ENCODE peak calls at places on chromosome 3, in ten cellular contexts. E, S, N, Q, K, P, O, R, F and L are unnamed samples.
A peak's percentile ranks its signal among the peaks of the same experiment; 100 is the strongest.

GRCh38 chr3:11539677-11540076 is 104.0 kb downstream of the VGLL4 start:
- DNase-seq in E (no peak), S (no peak), N (no peak), Q (no peak), K (peak; percentile 82), P (no peak), O (no peak), R (peak; percentile 52), F (no peak), L (no peak)

GRCh38 chr3:81985996-81986723 is 224.7 kb upstream of the GBE1 start:
- DNase-seq in E (no peak), S (no peak), N (no peak), Q (no peak), K (no peak), P (no peak), O (no peak), R (no peak), F (peak; percentile 19), L (no peak)

GRCh38 chr3:75015280-75015679 is 400.8 kb upstream of the CNTN3 start:
- DNase-seq in E (no peak), S (no peak), N (no peak), Q (no peak), K (peak; percentile 48), P (no peak), O (no peak), R (no peak), F (no peak), L (no peak)

GRCh38 chr3:170429050-170429449 is 10.4 kb downstream of the CLDN11 start:
- DNase-seq in E (peak; percentile 91), S (peak; percentile 39), N (no peak), Q (no peak), K (no peak), P (peak; percentile 89), O (no peak), R (no peak), F (no peak), L (peak; percentile 89)

GRCh38 chr3:14440531-14441239 is 38.3 kb downstream of the SLC6A6 start:
- DNase-seq in E (peak; percentile 53), S (peak; percentile 61), N (no peak), Q (no peak), K (no peak), P (no peak), O (no peak), R (no peak), F (no peak), L (peak; percentile 36)

GRCh38 chr3:107542665-107543064 is 19.9 kb downstream of the BBX start:
- DNase-seq in E (no peak), S (no peak), N (no peak), Q (no peak), K (no peak), P (no peak), O (no peak), R (no peak), F (no peak), L (no peak)

GRCh38 chr3:157738441-157738840 is 235.2 kb upstream of the VEPH1 start:
- DNase-seq in E (no peak), S (no peak), N (no peak), Q (no peak), K (no peak), P (no peak), O (no peak), R (no peak), F (no peak), L (no peak)

GRCh38 chr3:41199866-41200668 is 762 bp downstream of the CTNNB1 start:
- DNase-seq in E (peak; percentile 22), S (peak; percentile 38), N (no peak), Q (no peak), K (peak; percentile 24), P (no peak), O (peak; percentile 52), R (no peak), F (peak; percentile 63), L (peak; percentile 50)

GRCh38 chr3:162978136-162978535 is 1481.5 kb downstream of the OTOL1 start:
- DNase-seq in E (no peak), S (peak; percentile 79), N (no peak), Q (no peak), K (no peak), P (no peak), O (no peak), R (no peak), F (no peak), L (peak; percentile 54)

GRCh38 chr3:97647441-97647840 is 117.1 kb upstream of the ARL6 start:
- DNase-seq in E (no peak), S (no peak), N (no peak), Q (no peak), K (no peak), P (no peak), O (no peak), R (no peak), F (no peak), L (no peak)

GRCh38 chr3:124845406-124845805 is 41.8 kb downstream of the ITGB5 start:
- DNase-seq in E (peak; percentile 94), S (peak; percentile 89), N (peak; percentile 49), Q (peak; percentile 67), K (no peak), P (peak; percentile 89), O (no peak), R (no peak), F (no peak), L (peak; percentile 93)

GRCh38 chr3:62833538-62833937 is 41.7 kb downstream of the CADPS start:
- DNase-seq in E (peak; percentile 19), S (no peak), N (no peak), Q (no peak), K (no peak), P (no peak), O (no peak), R (no peak), F (peak; percentile 1), L (peak; percentile 1)

GRCh38 chr3:46191730-46192129 is 16.4 kb downstream of the CCR1 start:
- DNase-seq in E (no peak), S (no peak), N (no peak), Q (no peak), K (no peak), P (no peak), O (no peak), R (no peak), F (no peak), L (no peak)

GRCh38 chr3:172221550-172221949 is 182.2 kb downstream of the FNDC3B start:
- DNase-seq in E (peak; percentile 93), S (peak; percentile 67), N (no peak), Q (no peak), K (no peak), P (no peak), O (no peak), R (no peak), F (no peak), L (peak; percentile 69)

GRCh38 chr3:147377412-147378185 is 28.7 kb downstream of the ZIC4 start:
- DNase-seq in E (no peak), S (no peak), N (no peak), Q (no peak), K (no peak), P (no peak), O (no peak), R (no peak), F (no peak), L (peak; percentile 51)

GRCh38 chr3:65398953-65399352 is 639.8 kb downstream of the MAGI1 start:
- DNase-seq in E (peak; percentile 66), S (no peak), N (no peak), Q (no peak), K (no peak), P (no peak), O (no peak), R (no peak), F (no peak), L (peak; percentile 19)

DNA sequence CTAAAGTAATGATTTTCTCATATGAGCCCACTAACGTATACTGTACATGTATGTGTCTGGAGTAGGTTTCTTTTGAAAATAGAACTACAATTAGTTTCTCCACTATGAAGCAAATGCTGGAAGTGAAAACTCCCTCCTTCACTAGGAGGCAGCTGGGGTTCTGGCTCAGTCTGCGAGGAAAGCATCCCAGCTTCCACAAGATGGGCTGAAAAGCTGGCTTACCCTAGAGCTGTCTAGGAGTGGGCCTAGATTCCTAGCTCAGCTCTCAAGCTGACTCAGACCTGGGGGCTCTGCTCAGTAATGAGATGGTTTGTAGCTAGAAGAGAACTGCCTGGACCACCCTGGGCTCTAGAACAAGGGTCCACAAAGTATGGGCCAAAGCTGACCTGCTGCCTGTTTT is 268.2 kb downstream of the THRB start:
- DNase-seq in E (no peak), S (no peak), N (no peak), Q (no peak), K (no peak), P (no peak), O (no peak), R (no peak), F (no peak), L (no peak)
- H3K4me3 ChIP-seq in E (no peak overlapping the region), S (no peak overlapping the region), N (no peak overlapping the region), Q (no peak overlapping the region), K (no peak overlapping the region), P (no peak overlapping the region), O (no peak overlapping the region), R (no peak overlapping the region), F (no peak overlapping the region), L (no peak overlapping the region)

GRCh38 chr3:53219897-53220483 is 35.8 kb downstream of the TKT start:
- DNase-seq in E (peak; percentile 60), S (peak; percentile 85), N (peak; percentile 89), Q (peak; percentile 63), K (peak; percentile 90), P (peak; percentile 76), O (peak; percentile 73), R (peak; percentile 89), F (peak; percentile 85), L (peak; percentile 86)
- TF ChIP-seq CTCF in E (peak; percentile 97), S (peak; percentile 98), N (peak; percentile 76), Q (peak; percentile 71), K (peak; percentile 97), P (peak; percentile 99), O (peak; percentile 92), R (peak; percentile 90), F (peak; percentile 90), L (peak; percentile 96)

GRCh38 chr3:151924753-151925152 is 51.3 kb downstream of the SUCNR1 start:
- DNase-seq in E (no peak), S (no peak), N (no peak), Q (no peak), K (no peak), P (no peak), O (no peak), R (no peak), F (no peak), L (no peak)
- H3K4me3 ChIP-seq in E (no peak overlapping the region), S (no peak overlapping the region), N (no peak overlapping the region), Q (no peak overlapping the region), K (no peak overlapping the region), P (no peak overlapping the region), O (no peak overlapping the region), R (no peak overlapping the region), F (no peak overlapping the region), L (no peak overlapping the region)

DNA sequence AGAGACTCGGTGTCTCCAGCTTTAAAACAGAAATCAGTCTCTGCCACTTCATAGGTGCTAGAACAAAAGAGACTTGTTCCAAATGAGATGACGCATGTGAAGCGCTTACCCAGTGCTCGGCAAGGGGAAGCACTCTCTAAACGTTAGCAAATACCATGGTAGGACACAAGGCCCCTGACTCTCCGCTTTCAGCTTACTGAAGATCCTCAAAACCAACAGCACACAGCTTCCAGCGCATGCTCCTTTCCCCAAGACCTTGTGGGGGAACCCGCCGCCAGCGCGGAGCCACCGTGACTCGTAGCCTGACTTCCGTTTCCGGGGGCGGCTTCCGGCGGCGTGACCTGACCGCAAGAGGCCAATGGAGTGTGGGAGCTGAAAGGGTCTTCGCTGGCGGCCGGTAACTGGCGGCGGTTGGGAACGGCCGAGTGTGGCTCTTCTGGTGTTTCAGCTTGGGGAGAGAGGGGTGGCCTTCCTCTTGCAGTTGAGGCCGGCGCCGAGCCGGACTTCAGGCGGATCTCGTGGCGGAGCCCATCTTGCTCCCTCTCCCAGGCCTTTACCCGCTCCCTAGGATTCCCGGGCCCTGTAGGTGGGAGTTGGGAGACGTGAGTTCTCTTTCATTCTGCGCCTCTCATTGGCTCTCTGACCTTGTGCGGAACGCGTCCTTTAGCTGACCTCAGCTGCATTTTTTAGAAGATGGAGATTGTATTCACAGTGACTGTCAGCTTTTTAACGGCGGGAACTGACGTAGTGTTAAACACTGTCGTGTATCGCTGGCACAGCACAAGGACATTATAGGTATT is at the start of gene THUMPD3:
- DNase-seq in E (peak; percentile 96), S (peak; percentile 93), N (peak; percentile 94), Q (peak; percentile 88), K (peak; percentile 93), P (peak; percentile 88), O (peak; percentile 94), R (peak; percentile 94), F (peak; percentile 98), L (peak; percentile 93)
- TF ChIP-seq CTCF in E (no peak), S (no peak), N (no peak), Q (no peak), K (no peak), P (no peak), O (no peak), R (peak; percentile 6), F (peak; percentile 8), L (no peak)